ENCODE peak calls at places on chromosomes 13 and 19, in four cellular contexts. One of them, this sample, is unnamed.

GRCh38 chr13:98242403-98242802 is 65.3 kb upstream of the RNF113B start:
- DNase-seq in stimulated activated CD4-positive, alpha-beta T cell treated with anti-CD3 and anti-CD28 coated beads, Interleukin-15, amount 100 ng/mL, for 1 hour: no peak
- DNase-seq in tibial nerve: no peak
- DNase-seq in GM13976: no peak
- DNase-seq in this sample: no peak

GRCh38 chr13:21550918-21551317 is 53.1 kb downstream of the MICU2 start:
- DNase-seq in tibial nerve: no peak
- DNase-seq in GM13976: no peak
- DNase-seq in stimulated activated CD4-positive, alpha-beta T cell treated with anti-CD3 and anti-CD28 coated beads, Interleukin-15, amount 100 ng/mL, for 1 hour: no peak
- DNase-seq in this sample: no peak

GRCh38 chr13:34757441-34757840 is 184.6 kb upstream of the NBEA start:
- DNase-seq in tibial nerve: no peak
- DNase-seq in GM13976: no peak
- DNase-seq in stimulated activated CD4-positive, alpha-beta T cell treated with anti-CD3 and anti-CD28 coated beads, Interleukin-15, amount 100 ng/mL, for 1 hour: no peak
- DNase-seq in this sample: no peak

GRCh38 chr19:28313633-28314032 is 899.3 kb downstream of the UQCRFS1 start:
- DNase-seq in GM13976: no peak
- DNase-seq in tibial nerve: peak
- DNase-seq in stimulated activated CD4-positive, alpha-beta T cell treated with anti-CD3 and anti-CD28 coated beads, Interleukin-15, amount 100 ng/mL, for 1 hour: no peak
- DNase-seq in this sample: no peak

GRCh38 chr13:75385708-75386083 is 96.3 kb downstream of the TBC1D4 start:
- DNase-seq in tibial nerve: no peak
- DNase-seq in GM13976: no peak
- DNase-seq in stimulated activated CD4-positive, alpha-beta T cell treated with anti-CD3 and anti-CD28 coated beads, Interleukin-15, amount 100 ng/mL, for 1 hour: no peak
- DNase-seq in this sample: no peak

GRCh38 chr13:39379118-39379517 is 223.9 kb downstream of the LHFPL6 start:
- DNase-seq in GM13976: peak
- DNase-seq in stimulated activated CD4-positive, alpha-beta T cell treated with anti-CD3 and anti-CD28 coated beads, Interleukin-15, amount 100 ng/mL, for 1 hour: no peak
- DNase-seq in tibial nerve: no peak
- DNase-seq in this sample: no peak

GRCh38 chr19:58044886-58045285 is 11.1 kb downstream of the ZSCAN1 start:
- DNase-seq in tibial nerve: no peak
- DNase-seq in GM13976: no peak
- DNase-seq in stimulated activated CD4-positive, alpha-beta T cell treated with anti-CD3 and anti-CD28 coated beads, Interleukin-15, amount 100 ng/mL, for 1 hour: no peak
- DNase-seq in this sample: no peak

GRCh38 chr13:29589967-29590366 is 5.5 kb downstream of the SLC7A1 start:
- DNase-seq in tibial nerve: no peak
- DNase-seq in GM13976: no peak
- DNase-seq in stimulated activated CD4-positive, alpha-beta T cell treated with anti-CD3 and anti-CD28 coated beads, Interleukin-15, amount 100 ng/mL, for 1 hour: no peak
- DNase-seq in this sample: no peak

GRCh38 chr19:38705197-38706019 is 38.9 kb downstream of the CAPN12 start:
- DNase-seq in stimulated activated CD4-positive, alpha-beta T cell treated with anti-CD3 and anti-CD28 coated beads, Interleukin-15, amount 100 ng/mL, for 1 hour: no peak
- DNase-seq in tibial nerve: no peak
- DNase-seq in GM13976: no peak
- DNase-seq in this sample: no peak

GRCh38 chr13:20525601-20526544 is at the start of gene CRYL1:
- DNase-seq in tibial nerve: peak
- DNase-seq in GM13976: peak
- DNase-seq in stimulated activated CD4-positive, alpha-beta T cell treated with anti-CD3 and anti-CD28 coated beads, Interleukin-15, amount 100 ng/mL, for 1 hour: peak
- DNase-seq in this sample: peak

GRCh38 chr19:11295665-11296245 is at the start of gene TSPAN16:
- DNase-seq in stimulated activated CD4-positive, alpha-beta T cell treated with anti-CD3 and anti-CD28 coated beads, Interleukin-15, amount 100 ng/mL, for 1 hour: no peak
- DNase-seq in GM13976: no peak
- DNase-seq in tibial nerve: no peak
- DNase-seq in this sample: no peak

GRCh38 chr19:39413269-39413902 is 917 bp downstream of the PLEKHG2 start:
- DNase-seq in GM13976: peak
- DNase-seq in stimulated activated CD4-positive, alpha-beta T cell treated with anti-CD3 and anti-CD28 coated beads, Interleukin-15, amount 100 ng/mL, for 1 hour: no peak
- DNase-seq in tibial nerve: no peak
- DNase-seq in this sample: no peak

GRCh38 chr19:10289167-10289835 is 451 bp upstream of the ICAM5 start:
- DNase-seq in tibial nerve: no peak
- DNase-seq in stimulated activated CD4-positive, alpha-beta T cell treated with anti-CD3 and anti-CD28 coated beads, Interleukin-15, amount 100 ng/mL, for 1 hour: peak
- DNase-seq in GM13976: peak
- DNase-seq in this sample: peak

GRCh38 chr19:56217039-56217949 is 15.2 kb downstream of the ZSCAN5C start:
- DNase-seq in stimulated activated CD4-positive, alpha-beta T cell treated with anti-CD3 and anti-CD28 coated beads, Interleukin-15, amount 100 ng/mL, for 1 hour: no peak
- DNase-seq in tibial nerve: no peak
- DNase-seq in GM13976: peak
- DNase-seq in this sample: no peak

GRCh38 chr19:30923096-30923495 is 426.1 kb downstream of the TSHZ3 start:
- DNase-seq in GM13976: no peak
- DNase-seq in stimulated activated CD4-positive, alpha-beta T cell treated with anti-CD3 and anti-CD28 coated beads, Interleukin-15, amount 100 ng/mL, for 1 hour: no peak
- DNase-seq in tibial nerve: no peak
- DNase-seq in this sample: no peak

GRCh38 chr19:3056454-3057016 is 5.8 kb downstream of the TLE5 start:
- DNase-seq in tibial nerve: no peak
- DNase-seq in stimulated activated CD4-positive, alpha-beta T cell treated with anti-CD3 and anti-CD28 coated beads, Interleukin-15, amount 100 ng/mL, for 1 hour: no peak
- DNase-seq in GM13976: no peak
- DNase-seq in this sample: no peak

GRCh38 chr13:66659291-66660012 is 570.7 kb downstream of the PCDH9 start:
- DNase-seq in GM13976: no peak
- DNase-seq in stimulated activated CD4-positive, alpha-beta T cell treated with anti-CD3 and anti-CD28 coated beads, Interleukin-15, amount 100 ng/mL, for 1 hour: no peak
- DNase-seq in tibial nerve: no peak
- DNase-seq in this sample: no peak

GRCh38 chr13:44404261-44405139 is 30.9 kb downstream of the SERP2 start:
- DNase-seq in stimulated activated CD4-positive, alpha-beta T cell treated with anti-CD3 and anti-CD28 coated beads, Interleukin-15, amount 100 ng/mL, for 1 hour: no peak
- DNase-seq in tibial nerve: no peak
- DNase-seq in GM13976: no peak
- DNase-seq in this sample: no peak

GRCh38 chr19:4823577-4823976 is 7.9 kb downstream of the TICAM1 start:
- DNase-seq in GM13976: no peak
- DNase-seq in stimulated activated CD4-positive, alpha-beta T cell treated with anti-CD3 and anti-CD28 coated beads, Interleukin-15, amount 100 ng/mL, for 1 hour: no peak
- DNase-seq in tibial nerve: no peak
- DNase-seq in this sample: no peak

GRCh38 chr13:32453981-32454380 is 26.1 kb upstream of the N4BP2L1 start:
- DNase-seq in stimulated activated CD4-positive, alpha-beta T cell treated with anti-CD3 and anti-CD28 coated beads, Interleukin-15, amount 100 ng/mL, for 1 hour: no peak
- DNase-seq in GM13976: no peak
- DNase-seq in tibial nerve: no peak
- DNase-seq in this sample: no peak

GRCh38 chr19:39845621-39846175 is 481 bp downstream of the FBL start:
- DNase-seq in GM13976: no peak
- DNase-seq in tibial nerve: no peak
- DNase-seq in stimulated activated CD4-positive, alpha-beta T cell treated with anti-CD3 and anti-CD28 coated beads, Interleukin-15, amount 100 ng/mL, for 1 hour: no peak
- DNase-seq in this sample: no peak

GRCh38 chr19:17078920-17079709 is 3.5 kb downstream of the MYO9B start:
- DNase-seq in GM13976: no peak
- DNase-seq in tibial nerve: no peak
- DNase-seq in stimulated activated CD4-positive, alpha-beta T cell treated with anti-CD3 and anti-CD28 coated beads, Interleukin-15, amount 100 ng/mL, for 1 hour: no peak
- DNase-seq in this sample: no peak

GRCh38 chr19:35495107-35496064 is 5.1 kb upstream of the KRTDAP start:
- DNase-seq in stimulated activated CD4-positive, alpha-beta T cell treated with anti-CD3 and anti-CD28 coated beads, Interleukin-15, amount 100 ng/mL, for 1 hour: peak
- DNase-seq in tibial nerve: peak
- DNase-seq in GM13976: peak
- DNase-seq in this sample: peak

GRCh38 chr19:4038057-4038456 is 28.6 kb downstream of the ZBTB7A start:
- DNase-seq in stimulated activated CD4-positive, alpha-beta T cell treated with anti-CD3 and anti-CD28 coated beads, Interleukin-15, amount 100 ng/mL, for 1 hour: no peak
- DNase-seq in tibial nerve: no peak
- DNase-seq in GM13976: no peak
- DNase-seq in this sample: no peak

GRCh38 chr13:106488075-106488474 is 47.4 kb downstream of the EFNB2 start:
- DNase-seq in tibial nerve: no peak
- DNase-seq in GM13976: no peak
- DNase-seq in stimulated activated CD4-positive, alpha-beta T cell treated with anti-CD3 and anti-CD28 coated beads, Interleukin-15, amount 100 ng/mL, for 1 hour: no peak
- DNase-seq in this sample: no peak

GRCh38 chr13:109783815-109784589 is 2.4 kb downstream of the IRS2 start:
- DNase-seq in stimulated activated CD4-positive, alpha-beta T cell treated with anti-CD3 and anti-CD28 coated beads, Interleukin-15, amount 100 ng/mL, for 1 hour: no peak
- DNase-seq in GM13976: no peak
- DNase-seq in tibial nerve: no peak
- DNase-seq in this sample: no peak

GRCh38 chr13:21063031-21063430 is 1.6 kb upstream of the LATS2 start:
- DNase-seq in stimulated activated CD4-positive, alpha-beta T cell treated with anti-CD3 and anti-CD28 coated beads, Interleukin-15, amount 100 ng/mL, for 1 hour: no peak
- DNase-seq in GM13976: no peak
- DNase-seq in tibial nerve: no peak
- DNase-seq in this sample: no peak

GRCh38 chr13:27379694-27380596 is 44.5 kb upstream of the GTF3A start:
- DNase-seq in tibial nerve: peak
- DNase-seq in stimulated activated CD4-positive, alpha-beta T cell treated with anti-CD3 and anti-CD28 coated beads, Interleukin-15, amount 100 ng/mL, for 1 hour: peak
- DNase-seq in GM13976: peak
- DNase-seq in this sample: peak

GRCh38 chr13:30576528-30576927 is 41.2 kb upstream of the USPL1 start:
- DNase-seq in stimulated activated CD4-positive, alpha-beta T cell treated with anti-CD3 and anti-CD28 coated beads, Interleukin-15, amount 100 ng/mL, for 1 hour: peak
- DNase-seq in GM13976: no peak
- DNase-seq in tibial nerve: peak
- DNase-seq in this sample: no peak

GRCh38 chr19:45451181-45451849 is 16.5 kb upstream of the FOSB start:
- DNase-seq in GM13976: no peak
- DNase-seq in tibial nerve: no peak
- DNase-seq in stimulated activated CD4-positive, alpha-beta T cell treated with anti-CD3 and anti-CD28 coated beads, Interleukin-15, amount 100 ng/mL, for 1 hour: peak
- DNase-seq in this sample: no peak

GRCh38 chr19:39154626-39155100 is 29.1 kb downstream of the PAK4 start:
- DNase-seq in tibial nerve: no peak
- DNase-seq in GM13976: no peak
- DNase-seq in stimulated activated CD4-positive, alpha-beta T cell treated with anti-CD3 and anti-CD28 coated beads, Interleukin-15, amount 100 ng/mL, for 1 hour: no peak
- DNase-seq in this sample: no peak

GRCh38 chr19:8512115-8512967 is 1.6 kb downstream of the ZNF414 start:
- DNase-seq in stimulated activated CD4-positive, alpha-beta T cell treated with anti-CD3 and anti-CD28 coated beads, Interleukin-15, amount 100 ng/mL, for 1 hour: no peak
- DNase-seq in tibial nerve: no peak
- DNase-seq in GM13976: peak
- DNase-seq in this sample: no peak

GRCh38 chr13:102172406-102172805 is 229.4 kb downstream of the FGF14 start:
- DNase-seq in stimulated activated CD4-positive, alpha-beta T cell treated with anti-CD3 and anti-CD28 coated beads, Interleukin-15, amount 100 ng/mL, for 1 hour: no peak
- DNase-seq in GM13976: no peak
- DNase-seq in tibial nerve: no peak
- DNase-seq in this sample: no peak

GRCh38 chr13:34943675-34944634 is 1.9 kb downstream of the NBEA start:
- DNase-seq in GM13976: no peak
- DNase-seq in stimulated activated CD4-positive, alpha-beta T cell treated with anti-CD3 and anti-CD28 coated beads, Interleukin-15, amount 100 ng/mL, for 1 hour: no peak
- DNase-seq in tibial nerve: no peak
- DNase-seq in this sample: no peak

GRCh38 chr13:73970413-73971055 is 163.7 kb downstream of the KLF12 start:
- DNase-seq in stimulated activated CD4-positive, alpha-beta T cell treated with anti-CD3 and anti-CD28 coated beads, Interleukin-15, amount 100 ng/mL, for 1 hour: no peak
- DNase-seq in tibial nerve: no peak
- DNase-seq in GM13976: no peak
- DNase-seq in this sample: no peak

GRCh38 chr13:66501187-66501586 is 728.9 kb downstream of the PCDH9 start:
- DNase-seq in stimulated activated CD4-positive, alpha-beta T cell treated with anti-CD3 and anti-CD28 coated beads, Interleukin-15, amount 100 ng/mL, for 1 hour: no peak
- DNase-seq in tibial nerve: no peak
- DNase-seq in GM13976: no peak
- DNase-seq in this sample: no peak

GRCh38 chr13:49539313-49539712 is 43.6 kb downstream of the PHF11 start:
- DNase-seq in tibial nerve: no peak
- DNase-seq in stimulated activated CD4-positive, alpha-beta T cell treated with anti-CD3 and anti-CD28 coated beads, Interleukin-15, amount 100 ng/mL, for 1 hour: no peak
- DNase-seq in GM13976: no peak
- DNase-seq in this sample: no peak

GRCh38 chr19:3945838-3946237 is 13.0 kb downstream of the NMRK2 start:
- DNase-seq in stimulated activated CD4-positive, alpha-beta T cell treated with anti-CD3 and anti-CD28 coated beads, Interleukin-15, amount 100 ng/mL, for 1 hour: no peak
- DNase-seq in GM13976: no peak
- DNase-seq in tibial nerve: no peak
- DNase-seq in this sample: no peak